ENCODE peak calls at places on chromosome 10, in seven cellular contexts. O, N, E, D, H, X and T are unnamed samples.

GRCh38 chr10:70088299-70088698 is 35.7 kb downstream of the MACROH2A2 start:
- DNase-seq in O (no peak), N (no peak), E (no peak), D (no peak), H (no peak), X (no peak), T (no peak)

GRCh38 chr10:3357729-3358128 is 185.1 kb upstream of the PITRM1 start:
- DNase-seq in O (no peak), N (no peak), E (no peak), D (no peak), H (no peak), X (no peak), T (no peak)

GRCh38 chr10:89981891-89982290 is 280.5 kb downstream of the KIF20B start:
- DNase-seq in O (no peak), N (no peak), E (no peak), D (peak; percentile 6), H (no peak), X (no peak), T (no peak)

GRCh38 chr10:75165684-75166622 is 44.6 kb upstream of the VDAC2 start:
- DNase-seq in O (no peak), N (no peak), E (no peak), D (no peak), H (no peak), X (no peak), T (no peak)

GRCh38 chr10:97463363-97464132 is 17.6 kb downstream of the ZDHHC16 start:
- DNase-seq in O (peak; percentile 44), N (no peak), E (peak; percentile 39), D (peak; percentile 60), H (peak; percentile 69), X (peak; percentile 64), T (no peak)

GRCh38 chr10:114259825-114260224 is 20.8 kb downstream of the VWA2 start:
- DNase-seq in O (peak; percentile 42), N (no peak), E (no peak), D (peak; percentile 71), H (no peak), X (no peak), T (no peak)

GRCh38 chr10:12181065-12181775 is 14.5 kb downstream of the NUDT5 start:
- DNase-seq in O (no peak), N (no peak), E (peak; percentile 20), D (no peak), H (no peak), X (no peak), T (no peak)

GRCh38 chr10:71138126-71138860 is 74.1 kb upstream of the UNC5B start:
- DNase-seq in O (no peak), N (peak; percentile 65), E (no peak), D (no peak), H (no peak), X (peak; percentile 24), T (no peak)

GRCh38 chr10:60732240-60733188 is 45.8 kb upstream of the CDK1 start:
- DNase-seq in O (no peak), N (no peak), E (peak; percentile 51), D (peak; percentile 26), H (peak; percentile 44), X (peak; percentile 48), T (no peak)

GRCh38 chr10:133257489-133258065 is 19.1 kb downstream of the ADAM8 start:
- DNase-seq in O (peak; percentile 59), N (peak; percentile 83), E (peak; percentile 84), D (peak; percentile 48), H (no peak), X (peak; percentile 76), T (no peak)

GRCh38 chr10:3085785-3086567 is 18.6 kb downstream of the PFKP start:
- DNase-seq in O (no peak), N (no peak), E (no peak), D (no peak), H (peak; percentile 29), X (no peak), T (no peak)

GRCh38 chr10:120953897-120954296 is 102.7 kb downstream of the WDR11 start:
- DNase-seq in O (no peak), N (no peak), E (no peak), D (no peak), H (no peak), X (no peak), T (no peak)

GRCh38 chr10:83965473-83965872 is 173.8 kb upstream of the GHITM start:
- DNase-seq in O (no peak), N (no peak), E (no peak), D (no peak), H (no peak), X (no peak), T (no peak)

GRCh38 chr10:60175418-60175817 is 214.3 kb downstream of the ANK3 start:
- DNase-seq in O (no peak), N (no peak), E (no peak), D (peak; percentile 74), H (no peak), X (no peak), T (no peak)

GRCh38 chr10:77504870-77505257 is 132.7 kb downstream of the KCNMA1 start:
- DNase-seq in O (no peak), N (peak; percentile 42), E (no peak), D (peak; percentile 57), H (no peak), X (peak; percentile 70), T (no peak)

GRCh38 chr10:78971094-78971682 is 97.6 kb upstream of the ZMIZ1 start:
- DNase-seq in O (no peak), N (no peak), E (no peak), D (no peak), H (no peak), X (no peak), T (no peak)

GRCh38 chr10:78972160-78972946 is 96.4 kb upstream of the ZMIZ1 start:
- DNase-seq in O (peak; percentile 76), N (peak; percentile 97), E (peak; percentile 59), D (peak; percentile 98), H (peak; percentile 97), X (peak; percentile 69), T (peak; percentile 95)

GRCh38 chr10:78972947-78973900 is 95.5 kb upstream of the ZMIZ1 start:
- DNase-seq in O (peak; percentile 88), N (peak; percentile 92), E (peak; percentile 79), D (peak; percentile 99), H (peak; percentile 99), X (peak; percentile 66), T (peak; percentile 98)

GRCh38 chr10:78974409-78975317 is 94.1 kb upstream of the ZMIZ1 start:
- DNase-seq in O (peak; percentile 59), N (peak; percentile 93), E (peak; percentile 57), D (peak; percentile 99), H (peak; percentile 98), X (peak; percentile 44), T (peak; percentile 90)

GRCh38 chr10:78973901-78974408 is 94.8 kb upstream of the ZMIZ1 start:
- DNase-seq in O (peak; percentile 87), N (no peak), E (no peak), D (no peak), H (peak; percentile 80), X (peak; percentile 80), T (peak; percentile 86)
- H3K4me1 ChIP-seq in O (peaks cover 40% of the 10 kb centered on the region), N (peaks cover 26% of the 10 kb centered on the region), E (peaks cover 22% of the 10 kb centered on the region), D (peaks cover 45% of the 10 kb centered on the region), H (peaks cover 50% of the 10 kb centered on the region), X (peaks cover 20% of the 10 kb centered on the region), T (peaks cover 47% of the 10 kb centered on the region)

DNA sequence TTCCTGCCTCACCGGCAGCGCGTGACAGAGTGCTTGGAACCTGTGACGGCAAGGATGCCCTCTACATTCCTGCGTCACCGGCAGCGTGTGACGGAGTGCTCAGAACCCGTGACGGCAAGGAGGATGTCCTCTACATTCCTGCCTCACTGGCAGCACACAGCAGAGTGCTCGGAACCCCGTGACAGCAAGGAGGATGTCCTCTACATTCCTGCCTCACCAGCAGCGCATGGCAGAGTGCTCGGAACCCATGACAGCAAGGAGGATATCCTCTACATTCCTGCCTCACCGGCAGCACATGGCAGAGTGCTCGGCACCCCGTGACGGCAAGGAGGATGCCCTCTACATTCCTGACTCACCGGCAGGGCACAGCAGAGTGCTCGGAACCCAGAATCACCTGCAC is 231.0 kb downstream of the DIP2C start:
- DNase-seq in O (no peak), N (no peak), E (peak; percentile 28), D (no peak), H (no peak), X (no peak), T (no peak)
- H3K27ac ChIP-seq in O (no peak overlapping the region), N (no peak overlapping the region), E (peak overlapping the region; percentile 68), D (no peak overlapping the region), H (no peak overlapping the region), X (no peak overlapping the region), T (no peak overlapping the region)

GRCh38 chr10:35016009-35016408 is 74.1 kb downstream of the CUL2 start:
- DNase-seq in O (no peak), N (no peak), E (no peak), D (no peak), H (no peak), X (no peak), T (no peak)

GRCh38 chr10:35011771-35012191 is 78.4 kb downstream of the CUL2 start:
- DNase-seq in O (no peak), N (no peak), E (no peak), D (no peak), H (no peak), X (no peak), T (no peak)

GRCh38 chr10:35017608-35018007 is 72.5 kb downstream of the CUL2 start:
- DNase-seq in O (no peak), N (no peak), E (no peak), D (no peak), H (no peak), X (no peak), T (no peak)

GRCh38 chr10:35007858-35008301 is 82.3 kb downstream of the CUL2 start:
- DNase-seq in O (no peak), N (no peak), E (no peak), D (no peak), H (no peak), X (no peak), T (no peak)

GRCh38 chr10:35012781-35013180 is 77.4 kb downstream of the CUL2 start:
- DNase-seq in O (no peak), N (no peak), E (no peak), D (no peak), H (no peak), X (no peak), T (no peak)
- H3K36me3 ChIP-seq in O (peaks cover 96% of the 10 kb centered on the region), N (peaks cover 83% of the 10 kb centered on the region), E (no peaks in the 10 kb centered on the region), D (peaks cover 9% of the 10 kb centered on the region), H (peaks cover 27% of the 10 kb centered on the region), X (peaks cover 3% of the 10 kb centered on the region), T (peaks cover 43% of the 10 kb centered on the region)

GRCh38 chr10:124149143-124149542 is 55.7 kb upstream of the CHST15 start:
- DNase-seq in O (no peak), N (no peak), E (no peak), D (no peak), H (no peak), X (no peak), T (no peak)

GRCh38 chr10:124145109-124145860 is 51.9 kb upstream of the CHST15 start:
- DNase-seq in O (peak; percentile 39), N (peak; percentile 87), E (peak; percentile 46), D (peak; percentile 60), H (peak; percentile 64), X (no peak), T (no peak)

GRCh38 chr10:124144536-124144935 is 51.1 kb upstream of the CHST15 start:
- DNase-seq in O (no peak), N (no peak), E (no peak), D (no peak), H (no peak), X (no peak), T (no peak)

GRCh38 chr10:124143721-124144120 is 50.3 kb upstream of the CHST15 start:
- DNase-seq in O (no peak), N (peak; percentile 51), E (no peak), D (no peak), H (no peak), X (no peak), T (no peak)

DNA sequence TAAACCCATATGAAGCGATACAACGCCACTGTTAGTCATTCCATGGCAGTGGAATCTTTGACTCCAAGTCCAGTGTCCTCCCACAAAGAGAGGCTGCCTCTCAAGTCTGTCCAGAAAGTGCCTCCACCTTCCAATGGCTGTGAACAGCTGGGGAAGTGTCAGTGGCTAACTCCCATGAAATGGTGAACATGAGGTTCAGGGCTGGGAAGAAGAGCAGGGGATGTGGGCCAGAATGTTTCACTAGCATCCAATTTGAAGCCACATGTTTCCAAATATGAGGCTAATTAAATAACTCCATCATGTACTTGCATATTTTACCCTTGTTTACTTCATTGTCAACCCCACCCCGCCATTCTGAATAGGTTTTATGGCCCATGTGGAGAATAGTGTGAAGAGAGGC is 53.1 kb upstream of the CHST15 start:
- DNase-seq in O (no peak), N (no peak), E (no peak), D (no peak), H (no peak), X (no peak), T (no peak)
- H3K4me1 ChIP-seq in O (peaks cover 31% of the 10 kb centered on the region), N (peaks cover 7% of the 10 kb centered on the region), E (no peaks in the 10 kb centered on the region), D (peaks cover 6% of the 10 kb centered on the region), H (peaks cover 10% of the 10 kb centered on the region), X (no peaks in the 10 kb centered on the region), T (no peaks in the 10 kb centered on the region)